ENCODE peak calls at places on chromosomes 16 and 17, in eight cellular contexts. A, L, E, G, Q, Z, N and S are unnamed samples.

GRCh38 chr17:64259922-64260321 is 3.1 kb downstream of the TEX2 start:
- DNase-seq in G (no peak), Q (no peak), L (no peak), N (no peak), Z (no peak), A (peak), E (no peak), S (no peak)

GRCh38 chr17:80287038-80287437 is 26.4 kb downstream of the RNF213 start:
- DNase-seq in L (no peak), Q (no peak), G (no peak), A (no peak), Z (no peak), E (no peak), N (no peak), S (no peak)

GRCh38 chr17:10121971-10122707 is 76.3 kb downstream of the GAS7 start:
- DNase-seq in E (no peak), N (no peak), G (peak), Z (no peak), Q (no peak), A (no peak), L (no peak), S (no peak)

GRCh38 chr17:67779098-67779672 is 46.1 kb upstream of the BPTF start:
- DNase-seq in N (peak), G (peak), E (peak), L (peak), Q (peak), A (peak), Z (peak), S (peak)

GRCh38 chr16:68452176-68452575 is 3.9 kb upstream of the SMPD3 start:
- DNase-seq in A (peak), L (no peak), G (no peak), N (no peak), Q (no peak), E (no peak), Z (no peak), S (no peak)

GRCh38 chr16:4846901-4847773 is at the start of the genes GLYR1 and UBN1:
- DNase-seq in N (peak), Q (peak), G (peak), A (peak), E (peak), Z (peak), L (peak), S (peak)

GRCh38 chr16:8798174-8798527 is 512 bp downstream of the PMM2 start:
- DNase-seq in L (no peak), Q (peak), Z (no peak), G (no peak), N (no peak), A (no peak), E (no peak), S (no peak)

GRCh38 chr17:55607736-55608341 is 96.6 kb upstream of the SMIM36 start:
- DNase-seq in Q (peak), N (no peak), Z (peak), L (peak), A (peak), G (no peak), E (peak), S (peak)

GRCh38 chr17:13311301-13311700 is 290.4 kb downstream of the HS3ST3A1 start:
- DNase-seq in L (no peak), G (no peak), Z (no peak), E (no peak), Q (no peak), N (no peak), A (peak), S (no peak)

GRCh38 chr17:73357318-73357717 is 45.5 kb upstream of the CDC42EP4 start:
- DNase-seq in A (no peak), L (no peak), N (no peak), Q (no peak), G (peak), E (no peak), Z (no peak), S (no peak)

GRCh38 chr16:50282010-50282538 is 15.7 kb downstream of the ADCY7 start:
- DNase-seq in L (peak), N (no peak), E (peak), G (no peak), Z (peak), A (peak), Q (no peak), S (no peak)

GRCh38 chr17:6669479-6670212 is 18.1 kb downstream of the C17orf100 start:
- DNase-seq in N (peak), E (no peak), Z (no peak), A (no peak), L (no peak), Q (peak), G (peak), S (no peak)

GRCh38 chr16:22370038-22370541 is 4.3 kb downstream of the CDR2 start:
- DNase-seq in N (no peak), E (no peak), Q (no peak), L (no peak), A (peak), Z (no peak), G (no peak), S (no peak)
- H3K27ac ChIP-seq in N (peak), E (peak), Q (peak), L (peak), A (peak), Z (peak), G (no peak), S (peak)

GRCh38 chr16:22890976-22891375 is 77.0 kb downstream of the HS3ST2 start:
- DNase-seq in E (no peak), L (no peak), A (no peak), G (no peak), N (no peak), Q (no peak), Z (no peak), S (no peak)

GRCh38 chr16:22888791-22889190 is 74.8 kb downstream of the HS3ST2 start:
- DNase-seq in Z (no peak), Q (no peak), G (no peak), L (no peak), E (peak), N (no peak), A (no peak), S (no peak)

GRCh38 chr16:22887445-22887844 is 73.5 kb downstream of the HS3ST2 start:
- DNase-seq in E (peak), A (no peak), L (no peak), Q (no peak), G (no peak), N (no peak), Z (no peak), S (no peak)

DNA sequence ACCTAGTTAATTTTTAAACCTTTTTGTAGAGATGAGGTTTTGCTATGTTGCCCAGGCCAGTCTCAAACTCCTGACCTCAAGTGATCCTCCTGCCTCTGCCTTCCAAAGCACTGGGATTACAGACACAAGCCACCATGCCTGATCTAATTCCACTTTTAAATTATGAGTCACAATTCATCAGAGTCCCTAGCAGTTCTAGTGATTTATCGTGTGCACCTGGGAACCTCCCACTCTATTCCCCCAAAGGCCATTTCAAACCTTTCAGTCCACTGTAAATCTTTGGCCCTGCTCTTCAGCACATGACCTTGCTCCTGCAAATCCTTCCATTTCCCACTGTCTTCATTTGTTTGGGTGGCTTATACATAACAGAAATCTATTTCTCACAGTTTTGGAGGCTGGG is 72.9 kb downstream of the HS3ST2 start:
- DNase-seq in Z (no peak), G (no peak), L (no peak), Q (no peak), A (no peak), E (peak), N (no peak), S (no peak)
- TF ChIP-seq CTCF in Z (no peak), G (no peak), L (no peak), Q (no peak), A (no peak), E (no peak), N (no peak), S (no peak)

GRCh38 chr16:1509307-1510221 is 16.4 kb downstream of the TELO2 start:
- DNase-seq in A (no peak), L (no peak), N (no peak), G (no peak), Z (no peak), Q (no peak), E (no peak), S (no peak)
- H3K4me3 ChIP-seq in A (no peak), L (no peak), N (no peak), G (no peak), Z (no peak), Q (no peak), E (no peak), S (no peak)

GRCh38 chr16:14310519-14310991 is 239.4 kb downstream of the MRTFB start:
- DNase-seq in G (peak), Q (peak), Z (no peak), A (peak), E (no peak), N (peak), L (peak), S (no peak)
- H3K27ac ChIP-seq in G (no peak), Q (peak), Z (no peak), A (peak), E (no peak), N (peak), L (no peak), S (no peak)

GRCh38 chr17:74957935-74958549 is 14.5 kb downstream of the HID1 start:
- DNase-seq in L (peak), G (peak), E (peak), A (peak), Z (peak), N (peak), Q (peak), S (peak)

GRCh38 chr17:74961657-74962360 is 10.8 kb downstream of the HID1 start:
- DNase-seq in E (peak), G (peak), N (peak), A (peak), Q (peak), Z (peak), L (peak), S (peak)

GRCh38 chr17:74959826-74960738 is 12.5 kb downstream of the HID1 start:
- DNase-seq in N (peak), E (no peak), L (no peak), Q (peak), Z (no peak), G (no peak), A (peak), S (no peak)

GRCh38 chr17:74962622-74963394 is 9.8 kb downstream of the HID1 start:
- DNase-seq in N (no peak), G (no peak), Z (no peak), E (no peak), Q (no peak), A (no peak), L (no peak), S (no peak)

GRCh38 chr17:74960739-74961342 is 11.7 kb downstream of the HID1 start:
- DNase-seq in G (peak), Q (peak), L (peak), E (no peak), A (peak), Z (peak), N (peak), S (no peak)
- TF ChIP-seq CTCF in G (peak), Q (peak), L (no peak), E (no peak), A (peak), Z (no peak), N (no peak), S (no peak)

DNA sequence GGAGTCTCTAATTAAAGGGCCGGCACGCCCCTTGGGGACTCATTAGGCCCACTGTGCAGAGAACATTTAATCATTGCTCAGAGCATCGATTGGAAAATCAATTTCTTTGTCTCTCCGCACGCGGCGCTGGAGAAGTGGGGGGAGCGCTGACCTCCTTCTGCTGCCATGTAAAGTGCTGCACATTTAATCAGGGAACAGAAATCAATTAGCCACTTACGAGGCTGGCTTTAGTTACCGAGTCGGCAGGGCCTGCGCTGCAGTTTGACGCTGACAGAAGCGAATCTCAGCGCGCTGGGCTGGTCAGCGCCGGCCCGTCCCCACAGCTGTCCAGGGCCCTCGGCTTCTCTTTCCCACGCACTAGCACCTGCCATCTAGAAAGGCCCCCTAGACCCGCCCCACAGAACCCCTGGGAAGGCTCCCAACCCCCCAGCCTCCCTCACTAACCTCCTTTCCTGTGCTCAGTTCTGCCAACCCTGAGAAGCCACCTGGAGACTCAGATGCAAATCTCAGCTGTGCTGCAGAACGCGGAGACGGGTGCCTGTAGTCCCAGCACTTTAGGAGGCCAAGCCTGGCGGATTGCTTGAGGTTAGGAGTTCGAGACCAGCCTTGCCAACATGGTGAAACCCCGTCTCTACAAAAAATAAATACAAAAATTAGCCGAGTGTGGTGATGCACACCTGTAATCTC is 20.3 kb upstream of the C1QL1 start:
- DNase-seq in L (no peak), E (no peak), G (no peak), Z (no peak), N (no peak), A (no peak), Q (no peak), S (no peak)
- H3K4me3 ChIP-seq in L (no peak), E (no peak), G (no peak), Z (no peak), N (no peak), A (no peak), Q (no peak), S (no peak)

DNA sequence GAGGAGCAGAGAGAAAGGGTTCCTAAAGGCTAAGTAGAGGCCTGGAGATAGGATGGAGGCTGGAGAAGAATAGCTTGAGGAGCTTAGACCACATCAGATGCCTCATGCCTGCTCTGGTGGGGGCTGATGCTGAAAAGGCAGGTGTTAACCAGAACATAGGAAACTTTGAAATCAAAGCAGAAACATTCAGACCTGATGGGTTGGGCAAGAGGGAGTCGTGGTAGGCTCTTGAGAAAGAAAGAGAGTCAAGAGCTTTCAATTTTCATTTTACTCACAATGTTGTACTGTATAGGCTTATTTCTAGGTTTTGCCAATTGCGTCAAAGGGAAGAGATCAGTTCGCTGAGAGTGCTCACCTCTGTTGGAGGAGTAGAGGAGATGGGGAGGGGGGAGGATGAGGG is 406.6 kb upstream of the SALL1 start:
- DNase-seq in L (no peak), E (no peak), G (no peak), Q (no peak), A (no peak), N (no peak), Z (no peak), S (no peak)
- H3K27ac ChIP-seq in L (no peak), E (no peak), G (no peak), Q (peak), A (no peak), N (no peak), Z (no peak), S (no peak)